ENCODE peak calls at places on chromosomes 13 and 19, in five cellular contexts. One of them, this sample, is unnamed.

GRCh38 chr13:100454876-100455275 is 133.7 kb downstream of the GGACT start:
- DNase-seq in skeletal muscle cell: no peak
- DNase-seq in T1000: no peak
- DNase-seq in body of pancreas: no peak
- DNase-seq in GM12864: no peak
- DNase-seq in this sample: no peak

GRCh38 chr19:45884682-45885555 is 1.0 kb downstream of the IRF2BP1 start:
- DNase-seq in skeletal muscle cell: no peak
- DNase-seq in T1000: peak; percentile 16
- DNase-seq in body of pancreas: no peak
- DNase-seq in GM12864: no peak
- DNase-seq in this sample: no peak

GRCh38 chr13:76937416-76937815 is 10.9 kb upstream of the ACOD1 start:
- DNase-seq in skeletal muscle cell: peak; percentile 96
- DNase-seq in T1000: peak; percentile 6
- DNase-seq in body of pancreas: no peak
- DNase-seq in GM12864: no peak
- DNase-seq in this sample: no peak

GRCh38 chr19:48608798-48609263 is 2.3 kb downstream of the SPACA4 start:
- DNase-seq in skeletal muscle cell: no peak
- DNase-seq in T1000: peak; percentile 21
- DNase-seq in body of pancreas: no peak
- DNase-seq in GM12864: peak; percentile 36
- DNase-seq in this sample: no peak

GRCh38 chr13:48426052-48426451 is 13.1 kb upstream of the LPAR6 start:
- DNase-seq in skeletal muscle cell: no peak
- DNase-seq in T1000: no peak
- DNase-seq in body of pancreas: no peak
- DNase-seq in GM12864: no peak
- DNase-seq in this sample: no peak

GRCh38 chr13:67588607-67589006 is 358.5 kb upstream of the PCDH9 start:
- DNase-seq in skeletal muscle cell: no peak
- DNase-seq in T1000: no peak
- DNase-seq in body of pancreas: no peak
- DNase-seq in GM12864: no peak
- DNase-seq in this sample: no peak

GRCh38 chr13:27442071-27442647 is 8.2 kb downstream of the MTIF3 start:
- DNase-seq in skeletal muscle cell: no peak
- DNase-seq in T1000: no peak
- DNase-seq in body of pancreas: no peak
- DNase-seq in GM12864: no peak
- DNase-seq in this sample: no peak

GRCh38 chr13:29993716-29994488 is 143.5 kb upstream of the UBL3 start:
- DNase-seq in skeletal muscle cell: peak; percentile 53
- DNase-seq in T1000: no peak
- DNase-seq in body of pancreas: no peak
- DNase-seq in GM12864: no peak
- DNase-seq in this sample: no peak

GRCh38 chr19:35042056-35042730 is 672 bp downstream of the HPN start:
- DNase-seq in skeletal muscle cell: no peak
- DNase-seq in T1000: no peak
- DNase-seq in body of pancreas: peak; percentile 74
- DNase-seq in GM12864: no peak
- DNase-seq in this sample: no peak

GRCh38 chr19:50556236-50557008 is 11.8 kb downstream of the LRRC4B start:
- DNase-seq in skeletal muscle cell: peak; percentile 1
- DNase-seq in T1000: no peak
- DNase-seq in body of pancreas: peak; percentile 65
- DNase-seq in GM12864: no peak
- DNase-seq in this sample: peak; percentile 61